ENCODE peak calls at places on chromosome 10, in six cellular contexts. K is WTC11, F is heart left ventricle, Z is tibial nerve, P is tibial artery, T is upper lobe of right lung. H is an unnamed sample.
A peak's percentile ranks its signal among the peaks of the same experiment; 100 is the strongest.

GRCh38 chr10:31975157-31975765 is 46.6 kb upstream of the ARHGAP12 start:
- DNase-seq in K (no peak), F (no peak), Z (no peak), P (no peak), T (no peak), H (no peak)

GRCh38 chr10:73584737-73585136 is 6.4 kb downstream of the USP54 start:
- DNase-seq in K (no peak), F (no peak), Z (no peak), P (no peak), T (no peak), H (no peak)

GRCh38 chr10:33965795-33966581 is 631.5 kb upstream of the NRP1 start:
- DNase-seq in K (no peak), F (no peak), Z (peak; percentile 19), P (peak; percentile 23), T (no peak), H (no peak)

GRCh38 chr10:121500591-121501341 is 97.5 kb downstream of the FGFR2 start:
- DNase-seq in K (no peak), F (no peak), Z (no peak), P (no peak), T (no peak), H (no peak)

GRCh38 chr10:9239298-9239697 is 1184.8 kb downstream of the GATA3 start:
- DNase-seq in K (no peak), F (no peak), Z (no peak), P (no peak), T (no peak), H (no peak)

GRCh38 chr10:113026679-113027078 is 76.6 kb downstream of the TCF7L2 start:
- DNase-seq in K (no peak), F (no peak), Z (no peak), P (no peak), T (no peak), H (no peak)

GRCh38 chr10:86648706-86649426 is 5.5 kb upstream of the OPN4 start:
- DNase-seq in K (no peak), F (peak; percentile 74), Z (peak; percentile 68), P (peak; percentile 53), T (no peak), H (no peak)

GRCh38 chr10:110061687-110062086 is 53.9 kb downstream of the ADD3 start:
- DNase-seq in K (no peak), F (no peak), Z (no peak), P (no peak), T (no peak), H (no peak)

GRCh38 chr10:103872137-103872933 is 17.0 kb upstream of the SH3PXD2A start:
- DNase-seq in K (no peak), F (no peak), Z (no peak), P (no peak), T (no peak), H (no peak)

GRCh38 chr10:125003146-125003900 is 61.4 kb downstream of the ZRANB1 start:
- DNase-seq in K (peak; percentile 21), F (no peak), Z (no peak), P (peak; percentile 10), T (peak; percentile 49), H (no peak)

GRCh38 chr10:125149278-125150047 is 10.9 kb downstream of the CTBP2 start:
- DNase-seq in K (no peak), F (peak; percentile 75), Z (peak; percentile 79), P (peak; percentile 87), T (no peak), H (no peak)

GRCh38 chr10:38038932-38039245 is 28.4 kb downstream of the ZNF33A start:
- DNase-seq in K (no peak), F (no peak), Z (no peak), P (no peak), T (no peak), H (no peak)

GRCh38 chr10:28910960-28911359 is 233.6 kb downstream of the BAMBI start:
- DNase-seq in K (no peak), F (no peak), Z (no peak), P (no peak), T (no peak), H (no peak)

GRCh38 chr10:110758898-110759297 is 112.8 kb upstream of the PDCD4 start:
- DNase-seq in K (no peak), F (peak; percentile 68), Z (no peak), P (no peak), T (no peak), H (no peak)

GRCh38 chr10:77004917-77005564 is 632.6 kb downstream of the KCNMA1 start:
- DNase-seq in K (no peak), F (no peak), Z (peak; percentile 89), P (no peak), T (no peak), H (peak; percentile 21)

GRCh38 chr10:56823849-56824248 is 462.8 kb upstream of the ZWINT start:
- DNase-seq in K (no peak), F (no peak), Z (no peak), P (no peak), T (no peak), H (peak; percentile 26)

GRCh38 chr10:122044713-122045112 is 55.8 kb downstream of the TACC2 start:
- DNase-seq in K (no peak), F (peak; percentile 48), Z (peak; percentile 21), P (peak; percentile 36), T (no peak), H (no peak)

DNA sequence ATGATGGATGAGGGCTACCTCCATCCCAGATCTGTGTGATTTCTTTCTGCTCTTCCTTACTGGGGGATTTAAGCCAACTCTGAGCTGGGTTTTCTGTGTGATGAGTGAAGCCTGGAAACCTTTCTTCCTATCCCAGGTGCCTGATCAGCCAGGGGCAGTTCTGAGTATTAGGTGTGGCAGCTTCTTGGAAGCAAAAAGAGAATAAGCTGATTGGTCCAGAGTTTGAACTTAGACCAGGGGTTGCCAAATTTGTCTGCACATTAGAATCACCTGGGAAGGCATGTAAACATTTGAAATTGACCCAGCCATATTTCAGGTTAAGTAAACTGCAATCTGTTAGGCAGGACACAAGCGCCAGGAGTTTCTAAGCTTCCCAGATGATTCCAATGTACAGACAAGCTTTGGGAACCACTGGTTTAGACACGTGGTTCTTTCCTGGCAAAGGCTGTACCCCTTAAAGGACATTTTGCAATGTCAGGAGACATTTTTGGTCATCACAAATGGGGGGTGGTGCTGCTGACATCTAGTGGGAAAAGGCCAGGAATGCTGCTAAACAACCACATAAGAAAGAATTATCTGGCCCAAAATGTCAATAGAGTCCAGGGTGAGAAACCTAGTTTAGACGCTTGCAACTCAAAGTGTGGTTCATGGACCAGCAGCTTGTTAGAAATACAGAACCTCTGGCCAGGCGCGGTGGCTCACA is 160.5 kb upstream of the GHITM start:
- DNase-seq in K (no peak), F (no peak), Z (no peak), P (no peak), T (no peak), H (no peak)
- TF ChIP-seq CTCF in K (no peak), F (no peak), Z (no peak), P (no peak), T (no peak), H (no peak)

GRCh38 chr10:3235395-3235794 is 62.8 kb upstream of the PITRM1 start:
- DNase-seq in K (no peak), F (no peak), Z (no peak), P (no peak), T (no peak), H (no peak)

GRCh38 chr10:3233486-3233990 is 61.0 kb upstream of the PITRM1 start:
- DNase-seq in K (no peak), F (no peak), Z (no peak), P (no peak), T (no peak), H (no peak)

GRCh38 chr10:3229815-3230214 is 57.2 kb upstream of the PITRM1 start:
- DNase-seq in K (no peak), F (no peak), Z (no peak), P (no peak), T (no peak), H (no peak)

GRCh38 chr10:3228610-3228945 is 56.0 kb upstream of the PITRM1 start:
- DNase-seq in K (no peak), F (no peak), Z (no peak), P (no peak), T (no peak), H (no peak)

DNA sequence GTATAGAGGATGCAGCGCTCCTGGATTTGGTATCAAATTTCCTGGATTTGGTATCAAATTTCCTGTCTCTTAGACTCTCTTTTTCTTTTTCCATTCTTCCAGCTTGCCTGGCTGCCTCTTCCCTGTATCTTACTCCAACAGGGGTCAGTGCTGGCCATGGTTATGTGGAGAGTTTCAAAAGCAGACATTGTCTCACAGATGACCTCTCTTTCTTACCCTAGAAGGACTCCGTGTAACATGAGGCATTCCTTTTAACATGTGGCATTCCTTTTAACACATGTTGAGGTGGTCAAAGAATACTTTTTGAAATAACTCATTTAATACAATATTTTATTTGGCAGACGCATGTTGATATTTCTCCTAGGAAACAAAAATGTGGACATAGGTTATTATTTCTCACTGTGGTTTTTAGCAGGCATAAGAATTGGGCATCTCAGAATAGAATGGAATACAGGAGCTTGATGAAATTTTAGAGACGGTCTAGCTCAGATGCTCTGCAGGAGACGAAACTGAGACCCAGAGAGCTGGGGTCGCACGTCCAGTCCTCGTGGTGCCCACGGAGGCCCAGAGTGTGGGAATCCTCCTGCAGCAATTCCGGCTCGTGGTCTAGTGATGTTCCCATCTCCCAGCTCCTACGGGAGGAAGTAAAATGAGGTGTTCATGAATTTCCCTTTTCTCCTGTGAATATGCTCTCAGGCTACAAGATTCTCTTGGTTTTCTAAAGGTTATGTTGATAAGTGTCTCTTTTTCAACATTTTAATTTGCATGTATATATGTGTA is 59.6 kb upstream of the PITRM1 start:
- DNase-seq in K (no peak), F (no peak), Z (peak; percentile 57), P (no peak), T (no peak), H (no peak)
- TF ChIP-seq CTCF in K (no peak), F (no peak), Z (peak; percentile 23), P (peak; percentile 28), T (peak; percentile 12), H (no peak)

GRCh38 chr10:55629792-55630490 is 731.1 kb downstream of the ZWINT start:
- DNase-seq in K (peak; percentile 52), F (peak; percentile 28), Z (no peak), P (no peak), T (peak; percentile 64), H (no peak)

GRCh38 chr10:55627526-55628170 is 733.4 kb downstream of the ZWINT start:
- DNase-seq in K (peak; percentile 53), F (no peak), Z (no peak), P (no peak), T (peak; percentile 36), H (no peak)

GRCh38 chr10:55630491-55631056 is 730.5 kb downstream of the ZWINT start:
- DNase-seq in K (peak; percentile 42), F (no peak), Z (no peak), P (no peak), T (peak; percentile 66), H (no peak)

GRCh38 chr10:55628260-55628701 is 732.8 kb downstream of the ZWINT start:
- DNase-seq in K (peak; percentile 61), F (peak; percentile 32), Z (no peak), P (no peak), T (peak; percentile 55), H (no peak)

GRCh38 chr10:55631071-55631654 is 729.9 kb downstream of the ZWINT start:
- DNase-seq in K (peak; percentile 87), F (peak; percentile 39), Z (no peak), P (no peak), T (peak; percentile 80), H (peak; percentile 39)
- TF ChIP-seq CTCF in K (peak; percentile 79), F (peak; percentile 75), Z (peak; percentile 65), P (peak; percentile 36), T (peak; percentile 61), H (peak; percentile 51)

GRCh38 chr10:4226941-4227540 is 442.0 kb upstream of the KLF6 start:
- DNase-seq in K (no peak), F (no peak), Z (no peak), P (no peak), T (no peak), H (no peak)
- TF ChIP-seq CTCF in K (no peak), F (no peak), Z (no peak), P (no peak), T (no peak), H (no peak)

H was measured in GM20000.